ENCODE peak calls at places on chromosome 13, in five cellular contexts. D is thoracic aorta, Q is transverse colon, F is endodermal cell, Z is pancreas. B is an unnamed sample.

GRCh38 chr13:97328222-97328790 is 105.7 kb upstream of the RAP2A start:
- DNase-seq in D (no peak), Q (no peak), F (peak), Z (no peak), B (no peak)

GRCh38 chr13:26026211-26026610 is 25.6 kb downstream of the SHISA2 start:
- DNase-seq in D (no peak), Q (no peak), F (no peak), Z (no peak), B (no peak)

GRCh38 chr13:63190742-63191141 is 1775.1 kb upstream of the PCDH20 start:
- DNase-seq in D (no peak), Q (no peak), F (no peak), Z (no peak), B (no peak)

GRCh38 chr13:94416454-94417080 is 62.9 kb downstream of the DCT start:
- DNase-seq in D (no peak), Q (no peak), F (peak), Z (no peak), B (no peak)

GRCh38 chr13:89163081-89163480 is 1491.9 kb downstream of the SLITRK5 start:
- DNase-seq in D (no peak), Q (no peak), F (no peak), Z (no peak), B (no peak)

GRCh38 chr13:26460652-26461051 is 96.8 kb upstream of the WASF3 start:
- DNase-seq in D (no peak), Q (no peak), F (no peak), Z (peak), B (no peak)

GRCh38 chr13:94243551-94243950 is 235.9 kb downstream of the DCT start:
- DNase-seq in D (no peak), Q (no peak), F (no peak), Z (no peak), B (no peak)

GRCh38 chr13:112096959-112097358 is 30.0 kb downstream of the SOX1 start:
- DNase-seq in D (no peak), Q (no peak), F (no peak), Z (no peak), B (no peak)

GRCh38 chr13:21297452-21297851 is 121.0 kb downstream of the MRPL57 start:
- DNase-seq in D (no peak), Q (no peak), F (peak), Z (no peak), B (no peak)

GRCh38 chr13:75458696-75459422 is 23.1 kb downstream of the TBC1D4 start:
- DNase-seq in D (no peak), Q (peak), F (peak), Z (peak), B (no peak)

GRCh38 chr13:52713894-52714293 is 25.7 kb downstream of the CNMD start:
- DNase-seq in D (no peak), Q (peak), F (no peak), Z (no peak), B (peak)

GRCh38 chr13:46864941-46865340 is 31.9 kb downstream of the HTR2A start:
- DNase-seq in D (no peak), Q (no peak), F (no peak), Z (no peak), B (no peak)

GRCh38 chr13:92512852-92513251 is 713.8 kb upstream of the GPC6 start:
- DNase-seq in D (no peak), Q (no peak), F (peak), Z (no peak), B (no peak)

GRCh38 chr13:50635504-50635903 is 208.0 kb downstream of the DLEU7 start:
- DNase-seq in D (peak), Q (peak), F (no peak), Z (peak), B (no peak)

GRCh38 chr13:34145061-34145460 is 327.1 kb downstream of the RFC3 start:
- DNase-seq in D (no peak), Q (no peak), F (no peak), Z (no peak), B (no peak)

GRCh38 chr13:23789576-23790346 is 99.4 kb downstream of the MIPEP start:
- DNase-seq in D (no peak), Q (no peak), F (no peak), Z (no peak), B (no peak)

GRCh38 chr13:64470751-64471150 is 2759.4 kb downstream of the PCDH9 start:
- DNase-seq in D (no peak), Q (no peak), F (no peak), Z (no peak), B (no peak)

GRCh38 chr13:83184819-83185218 is 697.5 kb downstream of the SLITRK1 start:
- DNase-seq in D (no peak), Q (no peak), F (no peak), Z (no peak), B (no peak)

GRCh38 chr13:40116008-40116407 is 460.5 kb downstream of the COG6 start:
- DNase-seq in D (no peak), Q (peak), F (peak), Z (peak), B (peak)
- H3K27ac ChIP-seq in D (peak), Q (peak), F (no peak), Z (peak), B (peak)

DNA sequence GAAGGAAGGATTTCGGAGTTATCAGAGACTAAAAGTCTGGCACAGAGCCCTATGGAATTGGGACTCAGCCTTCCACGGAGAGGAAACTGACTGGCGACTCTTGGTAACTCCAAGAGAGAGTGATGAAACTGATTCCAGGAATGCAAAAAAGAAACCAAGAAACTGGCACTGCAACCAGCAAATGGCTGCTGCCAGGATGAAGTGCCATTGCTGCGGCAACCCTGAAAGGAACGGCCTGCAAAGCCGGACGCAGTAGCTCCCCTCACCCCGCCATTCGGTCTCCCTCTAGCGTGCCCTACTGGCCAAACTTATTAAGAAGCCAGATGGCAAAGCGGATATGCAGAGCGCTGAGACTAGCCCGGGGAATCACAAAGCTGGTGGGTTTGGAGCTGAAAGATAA is 236.0 kb downstream of the PCDH9 start:
- DNase-seq in D (peak), Q (peak), F (peak), Z (peak), B (peak)
- H3K27ac ChIP-seq in D (no peak), Q (no peak), F (no peak), Z (peak), B (no peak)

DNA sequence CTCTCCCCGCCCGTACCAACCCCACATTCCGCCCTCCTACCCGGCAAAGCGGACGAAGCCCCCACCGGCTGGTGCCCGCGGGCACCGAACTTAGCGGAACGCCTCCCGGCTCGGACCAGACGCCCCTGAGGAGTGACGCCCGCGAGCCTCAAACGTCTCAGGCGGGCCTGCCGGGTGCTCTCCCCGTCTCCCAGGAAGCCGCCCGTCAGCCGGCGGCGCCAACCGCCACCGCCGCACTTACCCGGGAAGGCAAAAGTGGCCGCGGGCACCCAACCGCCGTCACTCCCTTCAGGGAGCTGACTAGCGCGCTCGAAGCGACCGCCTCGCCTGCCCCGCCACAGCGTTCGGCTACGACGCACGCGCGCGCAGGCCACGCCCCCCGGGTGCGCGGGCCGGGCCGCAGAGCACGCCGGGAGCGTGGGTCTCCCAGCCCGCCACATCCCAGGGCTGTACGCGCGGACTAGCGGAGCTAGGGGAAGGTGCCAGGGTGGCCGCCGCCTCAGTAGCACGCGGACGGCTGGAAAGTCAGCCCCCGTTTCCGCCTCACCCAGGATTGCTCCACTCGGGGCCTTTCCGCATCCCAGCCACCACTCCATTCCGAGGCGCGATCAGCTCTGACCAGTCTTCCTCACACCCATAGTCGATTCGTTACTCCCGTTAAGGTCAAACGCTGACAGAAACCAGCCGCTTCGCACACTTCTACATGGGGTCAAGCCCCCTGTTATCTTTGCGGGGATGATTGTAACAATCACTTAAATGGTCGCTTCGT is at the start of gene TEX30:
- DNase-seq in D (peak), Q (peak), F (peak), Z (peak), B (peak)
- H3K27ac ChIP-seq in D (peak), Q (peak), F (no peak), Z (peak), B (peak)

DNA sequence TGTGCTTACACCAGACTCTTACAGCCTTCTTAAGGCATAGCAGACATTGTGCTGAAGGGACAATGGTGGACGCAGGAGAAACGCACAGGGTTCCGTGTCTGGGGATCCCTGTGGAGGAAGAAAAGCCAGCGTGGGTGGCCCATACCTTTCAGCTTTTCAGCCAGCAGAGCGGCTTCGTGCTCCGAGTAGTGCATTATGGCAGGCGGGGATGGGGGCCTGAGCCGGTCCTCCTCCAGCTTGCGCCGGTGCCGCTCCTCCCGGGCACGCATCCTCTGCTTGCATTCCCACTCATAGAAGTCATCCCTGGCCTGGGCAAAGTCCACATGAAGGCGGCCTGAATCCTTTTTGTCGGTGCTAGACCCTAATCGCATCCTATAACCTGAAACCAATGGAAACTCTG is 332.4 kb downstream of the DNAJC15 start:
- DNase-seq in D (no peak), Q (no peak), F (no peak), Z (no peak), B (no peak)
- H3K27ac ChIP-seq in D (no peak), Q (no peak), F (no peak), Z (no peak), B (no peak)

GRCh38 chr13:85441975-85442374 is 357.2 kb downstream of the SLITRK6 start:
- DNase-seq in D (no peak), Q (no peak), F (no peak), Z (no peak), B (no peak)
- H3K27ac ChIP-seq in D (no peak), Q (no peak), F (no peak), Z (no peak), B (no peak)

GRCh38 chr13:41713405-41713804 is 247.5 kb downstream of the VWA8 start:
- DNase-seq in D (no peak), Q (no peak), F (no peak), Z (no peak), B (no peak)
- H3K27ac ChIP-seq in D (no peak), Q (no peak), F (no peak), Z (no peak), B (no peak)

GRCh38 chr13:42524487-42525034 is 49.4 kb upstream of the TNFSF11 start:
- DNase-seq in D (no peak), Q (no peak), F (no peak), Z (no peak), B (no peak)
- H3K27ac ChIP-seq in D (no peak), Q (peak), F (no peak), Z (peak), B (no peak)

GRCh38 chr13:42040730-42041016 is 7.8 kb upstream of the DGKH start:
- DNase-seq in D (no peak), Q (no peak), F (no peak), Z (no peak), B (no peak)
- H3K27ac ChIP-seq in D (peak), Q (peak), F (no peak), Z (peak), B (peak)

DNA sequence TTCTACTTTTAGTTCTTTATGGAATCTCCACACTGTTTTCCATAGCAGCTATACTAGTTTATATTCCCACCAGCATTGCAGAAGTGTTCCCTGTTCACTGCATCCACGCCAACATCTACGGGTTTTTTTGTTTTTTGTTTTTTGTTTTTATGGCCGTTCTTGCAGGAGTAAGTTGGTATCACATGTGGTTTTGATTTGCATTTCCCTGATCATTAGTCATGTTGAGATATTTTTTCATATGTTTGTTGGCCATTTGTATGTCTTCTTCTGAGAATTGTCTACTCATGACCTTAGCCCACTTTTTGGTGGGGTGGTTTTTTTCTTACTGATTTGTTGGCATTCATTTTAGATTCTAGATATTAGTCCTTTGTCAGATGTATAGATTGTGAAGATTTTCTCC is 89.7 kb downstream of the FRY start:
- DNase-seq in D (no peak), Q (no peak), F (no peak), Z (no peak), B (no peak)
- H3K27ac ChIP-seq in D (no peak), Q (no peak), F (no peak), Z (no peak), B (no peak)

GRCh38 chr13:113834496-113835200 is 29.2 kb downstream of the GAS6 start:
- DNase-seq in D (no peak), Q (no peak), F (no peak), Z (no peak), B (no peak)
- H3K27ac ChIP-seq in D (no peak), Q (no peak), F (no peak), Z (no peak), B (no peak)

B was measured in left lung.